ENCODE peak calls at places on chromosomes 5 and 9, in seven cellular contexts. One of them, this sample, is unnamed.

GRCh38 chr9:137945581-137945980 is 68.0 kb downstream of the CACNA1B start:
- DNase-seq in prostate gland: no peak
- DNase-seq in body of pancreas: no peak
- DNase-seq in breast epithelium: no peak
- DNase-seq in HCT116: no peak
- DNase-seq in AG09309: no peak
- DNase-seq in cardiac muscle cell: no peak
- DNase-seq in this sample: no peak

GRCh38 chr5:126956991-126957390 is 73.4 kb downstream of the MARCHF3 start:
- DNase-seq in prostate gland: no peak
- DNase-seq in body of pancreas: no peak
- DNase-seq in breast epithelium: no peak
- DNase-seq in HCT116: no peak
- DNase-seq in AG09309: no peak
- DNase-seq in cardiac muscle cell: no peak
- DNase-seq in this sample: no peak

GRCh38 chr9:136806067-136806466 is 1.7 kb upstream of the RABL6 start:
- DNase-seq in prostate gland: no peak
- DNase-seq in body of pancreas: no peak
- DNase-seq in breast epithelium: no peak
- DNase-seq in HCT116: no peak
- DNase-seq in AG09309: no peak
- DNase-seq in cardiac muscle cell: no peak
- DNase-seq in this sample: no peak

GRCh38 chr9:20187318-20187717 is 398.5 kb upstream of the SLC24A2 start:
- DNase-seq in prostate gland: no peak
- DNase-seq in body of pancreas: no peak
- DNase-seq in breast epithelium: no peak
- DNase-seq in HCT116: no peak
- DNase-seq in AG09309: no peak
- DNase-seq in cardiac muscle cell: no peak
- DNase-seq in this sample: no peak

GRCh38 chr9:114387678-114388431 is at the start of gene AKNA:
- DNase-seq in prostate gland: peak
- DNase-seq in body of pancreas: peak
- DNase-seq in breast epithelium: peak
- DNase-seq in HCT116: no peak
- DNase-seq in AG09309: no peak
- DNase-seq in cardiac muscle cell: peak
- DNase-seq in this sample: no peak

GRCh38 chr5:52580921-52581320 is 206.8 kb upstream of the ITGA1 start:
- DNase-seq in prostate gland: no peak
- DNase-seq in body of pancreas: no peak
- DNase-seq in breast epithelium: no peak
- DNase-seq in HCT116: no peak
- DNase-seq in AG09309: no peak
- DNase-seq in cardiac muscle cell: peak
- DNase-seq in this sample: peak

GRCh38 chr9:109813829-109814228 is 33.8 kb downstream of the PALM2AKAP2 start:
- DNase-seq in prostate gland: no peak
- DNase-seq in body of pancreas: no peak
- DNase-seq in breast epithelium: no peak
- DNase-seq in HCT116: no peak
- DNase-seq in AG09309: no peak
- DNase-seq in cardiac muscle cell: no peak
- DNase-seq in this sample: no peak

GRCh38 chr5:93584531-93585053 is 1.6 kb downstream of the NR2F1 start:
- DNase-seq in prostate gland: no peak
- DNase-seq in body of pancreas: peak
- DNase-seq in breast epithelium: no peak
- DNase-seq in HCT116: no peak
- DNase-seq in AG09309: no peak
- DNase-seq in cardiac muscle cell: no peak
- DNase-seq in this sample: no peak

GRCh38 chr5:10235350-10235749 is 14.3 kb downstream of the ATPSCKMT start:
- DNase-seq in prostate gland: no peak
- DNase-seq in body of pancreas: no peak
- DNase-seq in breast epithelium: no peak
- DNase-seq in HCT116: peak
- DNase-seq in AG09309: no peak
- DNase-seq in cardiac muscle cell: no peak
- DNase-seq in this sample: no peak

GRCh38 chr9:99103505-99103904 is 1.4 kb upstream of the TGFBR1 start:
- DNase-seq in prostate gland: no peak
- DNase-seq in body of pancreas: no peak
- DNase-seq in breast epithelium: no peak
- DNase-seq in HCT116: no peak
- DNase-seq in AG09309: no peak
- DNase-seq in cardiac muscle cell: no peak
- DNase-seq in this sample: no peak

GRCh38 chr9:99106044-99106375 is 1.1 kb downstream of the TGFBR1 start:
- DNase-seq in prostate gland: no peak
- DNase-seq in body of pancreas: no peak
- DNase-seq in breast epithelium: no peak
- DNase-seq in HCT116: no peak
- DNase-seq in AG09309: no peak
- DNase-seq in cardiac muscle cell: no peak
- DNase-seq in this sample: no peak

GRCh38 chr9:99103909-99104458 is 929 bp upstream of the TGFBR1 start:
- DNase-seq in prostate gland: peak
- DNase-seq in body of pancreas: no peak
- DNase-seq in breast epithelium: no peak
- DNase-seq in HCT116: no peak
- DNase-seq in AG09309: no peak
- DNase-seq in cardiac muscle cell: peak
- DNase-seq in this sample: no peak

GRCh38 chr9:99105152-99106043 is 485 bp downstream of the TGFBR1 start:
- DNase-seq in prostate gland: peak
- DNase-seq in body of pancreas: peak
- DNase-seq in breast epithelium: peak
- DNase-seq in HCT116: no peak
- DNase-seq in AG09309: peak
- DNase-seq in cardiac muscle cell: peak
- DNase-seq in this sample: no peak

DNA sequence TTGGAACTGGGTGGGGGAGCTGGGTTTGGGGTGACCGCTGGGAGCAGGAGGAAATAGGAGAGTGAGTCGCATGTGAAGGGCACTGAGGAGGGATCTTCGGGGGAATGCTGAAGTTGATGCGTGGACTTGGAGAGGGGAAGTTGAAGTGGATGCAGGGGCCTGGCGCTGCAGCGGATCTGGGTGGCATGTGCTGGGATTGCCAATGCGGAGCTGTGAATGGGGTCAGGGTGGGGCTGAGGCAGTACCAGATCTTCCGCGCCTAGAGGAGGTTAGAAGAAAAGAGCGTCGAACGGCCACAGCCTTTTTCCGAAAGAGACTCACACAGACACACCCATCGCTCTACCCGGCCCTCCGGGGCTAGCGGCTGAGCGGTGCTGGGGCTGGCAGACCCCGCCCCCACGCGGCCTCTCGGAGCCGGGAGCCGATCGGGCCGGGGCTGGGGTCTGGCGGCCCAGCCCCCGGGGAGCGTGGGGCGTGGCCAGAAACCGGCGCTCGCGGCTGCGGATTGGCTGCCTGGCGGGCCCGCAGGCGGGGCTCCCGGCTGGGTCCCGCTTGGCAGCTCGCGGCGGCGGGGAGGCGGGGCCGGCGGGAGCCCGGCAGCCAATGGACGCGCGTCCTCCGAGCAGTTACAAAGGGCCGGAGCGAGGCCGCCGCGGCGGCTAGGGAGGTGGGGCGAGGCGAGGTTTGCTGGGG is at the start of gene TGFBR1:
- DNase-seq in prostate gland: peak
- DNase-seq in body of pancreas: peak
- DNase-seq in breast epithelium: peak
- DNase-seq in HCT116: peak
- DNase-seq in AG09309: peak
- DNase-seq in cardiac muscle cell: peak
- DNase-seq in this sample: peak
- TF ChIP-seq CTCF in prostate gland: no peak
- TF ChIP-seq CTCF in body of pancreas: peak
- TF ChIP-seq CTCF in breast epithelium: no peak
- TF ChIP-seq CTCF in HCT116: no peak
- TF ChIP-seq CTCF in AG09309: peak
- TF ChIP-seq CTCF in cardiac muscle cell: no peak
- TF ChIP-seq CTCF in this sample: no peak

GRCh38 chr5:129768715-129769114 is 20.8 kb downstream of the MINAR2 start:
- DNase-seq in prostate gland: no peak
- DNase-seq in body of pancreas: no peak
- DNase-seq in breast epithelium: no peak
- DNase-seq in HCT116: no peak
- DNase-seq in AG09309: no peak
- DNase-seq in cardiac muscle cell: no peak
- DNase-seq in this sample: no peak
- H3K4me3 ChIP-seq in prostate gland: no peak
- H3K4me3 ChIP-seq in body of pancreas: no peak
- H3K4me3 ChIP-seq in breast epithelium: no peak
- H3K4me3 ChIP-seq in HCT116: no peak
- H3K4me3 ChIP-seq in AG09309: no peak
- H3K4me3 ChIP-seq in cardiac muscle cell: no peak
- H3K4me3 ChIP-seq in this sample: no peak

GRCh38 chr9:130999265-130999623 is 9.7 kb upstream of the LAMC3 start:
- DNase-seq in prostate gland: no peak
- DNase-seq in body of pancreas: no peak
- DNase-seq in breast epithelium: no peak
- DNase-seq in HCT116: no peak
- DNase-seq in AG09309: no peak
- DNase-seq in cardiac muscle cell: no peak
- DNase-seq in this sample: no peak

GRCh38 chr9:130996672-130997394 is 12.1 kb upstream of the LAMC3 start:
- DNase-seq in prostate gland: no peak
- DNase-seq in body of pancreas: no peak
- DNase-seq in breast epithelium: no peak
- DNase-seq in HCT116: no peak
- DNase-seq in AG09309: no peak
- DNase-seq in cardiac muscle cell: no peak
- DNase-seq in this sample: no peak

GRCh38 chr9:130997395-130997684 is 11.6 kb upstream of the LAMC3 start:
- DNase-seq in prostate gland: no peak
- DNase-seq in body of pancreas: no peak
- DNase-seq in breast epithelium: no peak
- DNase-seq in HCT116: no peak
- DNase-seq in AG09309: no peak
- DNase-seq in cardiac muscle cell: no peak
- DNase-seq in this sample: no peak

GRCh38 chr9:130997925-130998595 is 10.9 kb upstream of the LAMC3 start:
- DNase-seq in prostate gland: no peak
- DNase-seq in body of pancreas: peak
- DNase-seq in breast epithelium: no peak
- DNase-seq in HCT116: peak
- DNase-seq in AG09309: no peak
- DNase-seq in cardiac muscle cell: peak
- DNase-seq in this sample: peak

DNA sequence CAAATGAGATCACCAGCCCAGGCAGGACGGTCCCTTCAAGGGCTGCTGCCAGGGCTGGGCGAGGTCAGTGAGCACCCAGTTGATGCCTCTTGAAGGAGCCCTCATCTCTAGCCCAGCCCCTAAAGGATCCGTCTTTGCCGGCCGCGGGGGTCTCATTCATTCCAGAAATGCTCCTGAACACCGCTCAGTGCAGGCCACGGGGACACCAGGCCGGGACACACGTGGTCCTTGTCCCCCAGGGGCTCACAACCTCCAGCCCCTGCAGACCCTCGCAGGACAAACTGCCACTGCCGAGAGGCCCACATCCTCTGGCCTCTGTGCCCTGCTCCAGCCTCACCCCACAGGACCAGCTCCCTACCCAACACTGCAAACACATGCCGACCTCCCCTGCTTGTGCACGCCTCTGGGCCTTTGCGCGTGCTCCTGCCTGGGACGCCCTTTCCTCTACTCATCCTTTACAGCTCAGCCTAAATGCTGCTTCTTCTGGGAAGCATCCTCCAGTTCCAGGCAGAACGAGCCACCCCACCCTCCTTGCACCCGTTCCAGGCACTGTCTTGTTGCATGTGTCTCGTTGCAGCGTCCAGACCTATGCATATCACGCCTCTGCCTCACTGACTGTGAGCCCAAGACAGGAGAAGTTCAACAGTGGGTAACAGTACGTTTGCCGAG is 10.2 kb upstream of the LAMC3 start:
- DNase-seq in prostate gland: no peak
- DNase-seq in body of pancreas: no peak
- DNase-seq in breast epithelium: no peak
- DNase-seq in HCT116: no peak
- DNase-seq in AG09309: no peak
- DNase-seq in cardiac muscle cell: no peak
- DNase-seq in this sample: no peak
- TF ChIP-seq CTCF in prostate gland: no peak
- TF ChIP-seq CTCF in body of pancreas: no peak
- TF ChIP-seq CTCF in breast epithelium: no peak
- TF ChIP-seq CTCF in HCT116: no peak
- TF ChIP-seq CTCF in AG09309: no peak
- TF ChIP-seq CTCF in cardiac muscle cell: no peak
- TF ChIP-seq CTCF in this sample: no peak

GRCh38 chr5:108420755-108421154 is 38.9 kb upstream of the FBXL17 start:
- DNase-seq in prostate gland: no peak
- DNase-seq in body of pancreas: no peak
- DNase-seq in breast epithelium: no peak
- DNase-seq in HCT116: no peak
- DNase-seq in AG09309: no peak
- DNase-seq in cardiac muscle cell: no peak
- DNase-seq in this sample: no peak
- H3K4me3 ChIP-seq in prostate gland: no peak
- H3K4me3 ChIP-seq in body of pancreas: no peak
- H3K4me3 ChIP-seq in breast epithelium: no peak
- H3K4me3 ChIP-seq in HCT116: no peak
- H3K4me3 ChIP-seq in AG09309: no peak
- H3K4me3 ChIP-seq in cardiac muscle cell: no peak
- H3K4me3 ChIP-seq in this sample: no peak